ENCODE peak calls at places on chromosomes 12 and 14, in seven cellular contexts. C is K562, O is breast epithelium, Z is prostate gland, P is H1, Q is stomach, A is SK-N-SH. B is an unnamed sample.

GRCh38 chr14:41016213-41016612 is 590.5 kb upstream of the LRFN5 start:
- DNase-seq in C (no peak), O (no peak), Z (no peak), P (no peak), Q (no peak), A (no peak), B (no peak)

GRCh38 chr12:3168775-3169221 is 91.6 kb downstream of the TSPAN9 start:
- DNase-seq in C (peak; percentile 21), O (peak; percentile 66), Z (peak; percentile 77), P (no peak), Q (no peak), A (no peak), B (no peak)

GRCh38 chr14:51999084-51999483 is 9.7 kb downstream of the RTRAF start:
- DNase-seq in C (no peak), O (no peak), Z (no peak), P (no peak), Q (no peak), A (no peak), B (no peak)

GRCh38 chr12:126384029-126384564 is 1318.9 kb downstream of the AACS start:
- DNase-seq in C (no peak), O (no peak), Z (no peak), P (no peak), Q (no peak), A (no peak), B (no peak)

GRCh38 chr14:26004342-26004741 is 593.5 kb downstream of the NOVA1 start:
- DNase-seq in C (no peak), O (no peak), Z (no peak), P (no peak), Q (no peak), A (no peak), B (no peak)

GRCh38 chr12:117774986-117775775 is 193.6 kb downstream of the KSR2 start:
- DNase-seq in C (no peak), O (no peak), Z (no peak), P (no peak), Q (no peak), A (no peak), B (no peak)

GRCh38 chr12:105427883-105428282 is 97.4 kb downstream of the C12orf75 start:
- DNase-seq in C (no peak), O (no peak), Z (no peak), P (no peak), Q (no peak), A (no peak), B (no peak)

GRCh38 chr14:59189281-59189821 is 884 bp downstream of the DAAM1 start:
- DNase-seq in C (peak; percentile 28), O (peak; percentile 52), Z (peak; percentile 22), P (peak; percentile 63), Q (no peak), A (peak; percentile 51), B (no peak)

GRCh38 chr12:76083761-76084276 is 666 bp downstream of the NAP1L1 start:
- DNase-seq in C (peak; percentile 87), O (no peak), Z (peak; percentile 56), P (peak; percentile 81), Q (peak; percentile 49), A (peak; percentile 88), B (peak; percentile 57)

GRCh38 chr14:24067133-24068082 is 4.0 kb upstream of the CPNE6 start:
- DNase-seq in C (no peak), O (no peak), Z (no peak), P (no peak), Q (no peak), A (peak; percentile 21), B (no peak)

DNA sequence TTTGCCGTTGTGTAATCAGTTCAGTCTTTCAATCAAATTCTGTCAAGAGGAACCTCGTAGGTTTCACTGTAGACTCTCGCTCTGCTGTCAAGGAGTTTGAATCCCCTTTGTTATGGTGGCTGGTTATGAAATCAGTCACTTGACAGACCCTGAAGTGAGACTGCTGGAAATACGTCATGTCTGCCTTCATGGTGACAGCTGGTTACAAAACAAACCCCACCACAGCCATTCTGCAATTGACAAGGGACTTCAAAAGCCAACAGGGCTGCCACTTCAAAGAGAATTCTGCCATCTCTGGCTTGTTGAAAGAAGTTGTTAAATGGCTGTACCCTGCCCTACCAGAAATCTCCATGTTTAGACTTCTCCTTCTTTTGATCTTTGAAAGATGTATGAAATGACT is 286.9 kb downstream of the ERC1 start:
- DNase-seq in C (no peak), O (no peak), Z (no peak), P (no peak), Q (no peak), A (no peak), B (no peak)
- TF ChIP-seq POLR2AphosphoS5 in C (no peak), O (no peak), Z (no peak), P (no peak), Q (no peak), A (no peak), B (no peak)

GRCh38 chr14:104977008-104977680 is 1.0 kb downstream of the AHNAK2 start:
- DNase-seq in C (no peak), O (no peak), Z (no peak), P (no peak), Q (no peak), A (no peak), B (no peak)

GRCh38 chr14:104979758-104980591 is 1.8 kb upstream of the AHNAK2 start:
- DNase-seq in C (no peak), O (peak; percentile 86), Z (peak; percentile 58), P (no peak), Q (peak; percentile 77), A (peak; percentile 81), B (no peak)

GRCh38 chr14:104976198-104977007 is 1.8 kb downstream of the AHNAK2 start:
- DNase-seq in C (peak; percentile 83), O (peak; percentile 88), Z (peak; percentile 80), P (peak; percentile 90), Q (peak; percentile 91), A (peak; percentile 92), B (peak; percentile 86)

GRCh38 chr14:104978774-104979691 is 859 bp upstream of the AHNAK2 start:
- DNase-seq in C (no peak), O (no peak), Z (no peak), P (no peak), Q (no peak), A (no peak), B (no peak)

GRCh38 chr14:104977681-104978647 is at the start of gene AHNAK2:
- DNase-seq in C (peak; percentile 85), O (peak; percentile 71), Z (peak; percentile 75), P (peak; percentile 88), Q (peak; percentile 78), A (peak; percentile 95), B (no peak)
- TF ChIP-seq POLR2AphosphoS5 in C (no peak), O (no peak), Z (no peak), P (no peak), Q (no peak), A (peak; percentile 42), B (no peak)

GRCh38 chr14:86815341-86815740 is 1177.6 kb downstream of the GALC start:
- DNase-seq in C (no peak), O (no peak), Z (no peak), P (no peak), Q (no peak), A (no peak), B (no peak)
- TF ChIP-seq POLR2AphosphoS5 in C (no peak), O (no peak), Z (no peak), P (no peak), Q (no peak), A (no peak), B (no peak)

GRCh38 chr14:31895206-31895605 is 181.9 kb upstream of the ARHGAP5 start:
- DNase-seq in C (no peak), O (no peak), Z (no peak), P (no peak), Q (no peak), A (no peak), B (no peak)

GRCh38 chr14:31897581-31898186 is 179.4 kb upstream of the ARHGAP5 start:
- DNase-seq in C (no peak), O (no peak), Z (no peak), P (no peak), Q (no peak), A (no peak), B (no peak)

GRCh38 chr14:31889297-31889696 is 187.8 kb upstream of the ARHGAP5 start:
- DNase-seq in C (no peak), O (no peak), Z (no peak), P (no peak), Q (no peak), A (no peak), B (no peak)

GRCh38 chr14:31894351-31894750 is 182.8 kb upstream of the ARHGAP5 start:
- DNase-seq in C (peak; percentile 82), O (no peak), Z (no peak), P (no peak), Q (no peak), A (no peak), B (no peak)

GRCh38 chr14:31893156-31893813 is 183.8 kb upstream of the ARHGAP5 start:
- DNase-seq in C (no peak), O (no peak), Z (no peak), P (no peak), Q (no peak), A (no peak), B (no peak)
- TF ChIP-seq POLR2AphosphoS5 in C (no peak), O (no peak), Z (no peak), P (no peak), Q (no peak), A (no peak), B (no peak)

GRCh38 chr12:68561830-68562229 is 48.9 kb upstream of the RAP1B start:
- DNase-seq in C (peak; percentile 6), O (no peak), Z (no peak), P (no peak), Q (no peak), A (no peak), B (no peak)

GRCh38 chr12:68568878-68569569 is 41.7 kb upstream of the RAP1B start:
- DNase-seq in C (no peak), O (no peak), Z (no peak), P (no peak), Q (no peak), A (no peak), B (no peak)

GRCh38 chr12:68560823-68561422 is 49.8 kb upstream of the RAP1B start:
- DNase-seq in C (no peak), O (no peak), Z (no peak), P (no peak), Q (no peak), A (no peak), B (no peak)

GRCh38 chr12:68564166-68564565 is 46.5 kb upstream of the RAP1B start:
- DNase-seq in C (no peak), O (no peak), Z (no peak), P (no peak), Q (no peak), A (no peak), B (no peak)

DNA sequence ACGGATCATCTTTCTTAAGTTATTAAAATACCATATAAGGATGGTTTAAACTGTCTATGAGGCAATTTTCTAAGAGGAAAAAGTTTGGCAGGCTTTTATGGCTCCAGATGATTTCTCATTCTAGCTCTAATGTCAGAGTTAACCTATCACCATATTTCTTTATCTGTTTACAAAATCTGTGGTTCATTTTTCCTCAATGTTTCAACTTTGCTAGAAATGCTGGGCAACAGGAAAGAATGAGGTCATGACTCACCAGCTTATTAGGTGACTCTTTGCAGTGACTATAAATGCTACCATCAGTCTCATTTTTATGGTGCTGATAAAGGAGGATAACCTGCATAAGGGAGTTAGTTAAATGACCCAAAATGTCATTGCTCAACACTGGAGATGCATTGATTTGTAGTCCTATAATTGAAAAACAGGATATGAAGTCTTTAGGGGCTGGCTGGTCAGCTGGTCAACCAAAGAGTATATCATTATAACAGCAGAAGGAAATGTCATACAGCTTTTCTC is 45.3 kb upstream of the RAP1B start:
- DNase-seq in C (peak; percentile 5), O (no peak), Z (no peak), P (no peak), Q (no peak), A (no peak), B (no peak)
- TF ChIP-seq POLR2AphosphoS5 in C (no peak), O (no peak), Z (no peak), P (no peak), Q (no peak), A (peak; percentile 82), B (no peak)

GRCh38 chr12:94263905-94264655 is 115.7 kb downstream of the PLXNC1 start:
- DNase-seq in C (no peak), O (no peak), Z (no peak), P (peak; percentile 84), Q (no peak), A (no peak), B (no peak)
- TF ChIP-seq POLR2AphosphoS5 in C (no peak), O (no peak), Z (no peak), P (no peak), Q (no peak), A (no peak), B (no peak)

B was measured in GM12892.